ENCODE peak calls at places on chromosome 10, in six cellular contexts. G is Right ventricle myocardium inferior; K is mucosa of gallbladder; V is ELR; S is astrocyte of the spinal cord; U is activated CD4-positive, CD25-positive, alpha-beta regulatory T cell. T is an unnamed sample.

GRCh38 chr10:6047847-6048246 is 14.3 kb downstream of the IL2RA start:
- DNase-seq in G (no peak), K (no peak), V (no peak), S (no peak), U (no peak), T (no peak)

GRCh38 chr10:121243003-121243898 is 355.0 kb downstream of the FGFR2 start:
- DNase-seq in G (no peak), K (no peak), V (no peak), S (no peak), U (no peak), T (no peak)

GRCh38 chr10:44978570-44979280 is at the start of gene DEPP1:
- DNase-seq in G (peak; percentile 93), K (peak; percentile 94), V (peak; percentile 76), S (peak; percentile 92), U (no peak), T (no peak)

GRCh38 chr10:32437334-32437733 is 8.6 kb upstream of the CCDC7 start:
- DNase-seq in G (no peak), K (no peak), V (no peak), S (no peak), U (no peak), T (no peak)

GRCh38 chr10:52639652-52640051 is 132.9 kb downstream of the MBL2 start:
- DNase-seq in G (no peak), K (no peak), V (no peak), S (no peak), U (no peak), T (no peak)

GRCh38 chr10:6065845-6066244 is 3.7 kb upstream of the IL2RA start:
- DNase-seq in G (no peak), K (no peak), V (no peak), S (no peak), U (no peak), T (no peak)

GRCh38 chr10:114550756-114551290 is 107.3 kb downstream of the ABLIM1 start:
- DNase-seq in G (no peak), K (no peak), V (peak; percentile 73), S (peak; percentile 55), U (no peak), T (no peak)

GRCh38 chr10:28616514-28616913 is 60.8 kb upstream of the BAMBI start:
- DNase-seq in G (no peak), K (no peak), V (no peak), S (no peak), U (no peak), T (no peak)

GRCh38 chr10:6491841-6492609 is 88.1 kb downstream of the PRKCQ start:
- DNase-seq in G (no peak), K (no peak), V (no peak), S (no peak), U (no peak), T (no peak)

GRCh38 chr10:689433-690226 is at the start of gene DIP2C:
- DNase-seq in G (peak; percentile 86), K (peak; percentile 62), V (peak; percentile 77), S (peak; percentile 67), U (no peak), T (peak; percentile 87)

T was measured in chondrocyte.